ENCODE peak calls at places on chromosomes 3 and 15, in nine cellular contexts. T, Y, L, I, W, Z, D, G and H are unnamed samples.

GRCh38 chr15:44566176-44566575 is 29.2 kb downstream of the EIF3J start:
- DNase-seq in T (no peak), Y (no peak), L (no peak), I (no peak), W (no peak), Z (no peak), D (no peak), G (no peak), H (no peak)

GRCh38 chr3:55823829-55824228 is 336.7 kb upstream of the WNT5A start:
- DNase-seq in T (no peak), Y (no peak), L (no peak), I (no peak), W (no peak), Z (no peak), D (no peak), G (no peak), H (no peak)

GRCh38 chr15:69031013-69032001 is 16.8 kb downstream of the NOX5 start:
- DNase-seq in T (peak; percentile 83), Y (peak; percentile 82), L (peak; percentile 65), I (peak; percentile 50), W (no peak), Z (peak; percentile 91), D (peak; percentile 76), G (no peak), H (peak; percentile 76)

GRCh38 chr3:55567615-55568014 is 80.5 kb upstream of the WNT5A start:
- DNase-seq in T (no peak), Y (no peak), L (no peak), I (no peak), W (no peak), Z (no peak), D (peak; percentile 62), G (no peak), H (peak; percentile 59)

GRCh38 chr3:169825316-169825715 is 12.6 kb upstream of the LRRC34 start:
- DNase-seq in T (no peak), Y (no peak), L (no peak), I (no peak), W (no peak), Z (no peak), D (no peak), G (no peak), H (no peak)

GRCh38 chr3:172808969-172809546 is 58.5 kb downstream of the ECT2 start:
- DNase-seq in T (no peak), Y (peak; percentile 33), L (peak; percentile 21), I (peak; percentile 60), W (peak; percentile 36), Z (peak; percentile 46), D (peak; percentile 63), G (peak; percentile 66), H (peak; percentile 66)

GRCh38 chr15:56919708-56920637 is 1.5 kb downstream of the TCF12 start:
- DNase-seq in T (no peak), Y (peak; percentile 67), L (no peak), I (peak; percentile 23), W (peak; percentile 59), Z (peak; percentile 72), D (peak; percentile 55), G (peak; percentile 10), H (no peak)

GRCh38 chr3:52318186-52318793 is 2.2 kb downstream of the DNAH1 start:
- DNase-seq in T (no peak), Y (no peak), L (no peak), I (no peak), W (no peak), Z (peak; percentile 22), D (no peak), G (no peak), H (no peak)

GRCh38 chr3:66754613-66755012 is 243.5 kb upstream of the KBTBD8 start:
- DNase-seq in T (no peak), Y (no peak), L (no peak), I (no peak), W (no peak), Z (no peak), D (no peak), G (no peak), H (no peak)

GRCh38 chr3:45477026-45477725 is 88.8 kb downstream of the LARS2 start:
- DNase-seq in T (no peak), Y (no peak), L (no peak), I (no peak), W (no peak), Z (no peak), D (no peak), G (no peak), H (no peak)

GRCh38 chr3:27423463-27423862 is 54.3 kb upstream of the NEK10 start:
- DNase-seq in T (peak; percentile 2), Y (no peak), L (peak; percentile 4), I (peak; percentile 67), W (no peak), Z (no peak), D (peak; percentile 90), G (no peak), H (no peak)

GRCh38 chr3:48859188-48859587 is 11.5 kb upstream of the PRKAR2A start:
- DNase-seq in T (no peak), Y (no peak), L (no peak), I (no peak), W (no peak), Z (no peak), D (no peak), G (no peak), H (no peak)

GRCh38 chr3:70359711-70360110 is 47.3 kb upstream of the MDFIC2 start:
- DNase-seq in T (no peak), Y (no peak), L (no peak), I (no peak), W (no peak), Z (no peak), D (no peak), G (no peak), H (no peak)
- TF ChIP-seq EZH2phosphoT487 in T (no peak), Y (no peak), L (no peak), I (no peak), W (no peak), Z (no peak), D (no peak), G (no peak), H (no peak)

GRCh38 chr3:191352014-191352413 is 21.7 kb upstream of the UTS2B start:
- DNase-seq in T (no peak), Y (no peak), L (no peak), I (no peak), W (no peak), Z (no peak), D (no peak), G (no peak), H (no peak)

GRCh38 chr3:191350389-191351090 is 20.2 kb upstream of the UTS2B start:
- DNase-seq in T (no peak), Y (no peak), L (no peak), I (peak; percentile 86), W (no peak), Z (no peak), D (no peak), G (no peak), H (no peak)

GRCh38 chr3:191355406-191355805 is 25.1 kb upstream of the UTS2B start:
- DNase-seq in T (no peak), Y (no peak), L (no peak), I (no peak), W (no peak), Z (no peak), D (no peak), G (no peak), H (no peak)

GRCh38 chr3:191356586-191357439 is 26.5 kb upstream of the UTS2B start:
- DNase-seq in T (no peak), Y (no peak), L (peak; percentile 42), I (peak; percentile 77), W (no peak), Z (peak; percentile 29), D (peak; percentile 92), G (no peak), H (peak; percentile 39)

DNA sequence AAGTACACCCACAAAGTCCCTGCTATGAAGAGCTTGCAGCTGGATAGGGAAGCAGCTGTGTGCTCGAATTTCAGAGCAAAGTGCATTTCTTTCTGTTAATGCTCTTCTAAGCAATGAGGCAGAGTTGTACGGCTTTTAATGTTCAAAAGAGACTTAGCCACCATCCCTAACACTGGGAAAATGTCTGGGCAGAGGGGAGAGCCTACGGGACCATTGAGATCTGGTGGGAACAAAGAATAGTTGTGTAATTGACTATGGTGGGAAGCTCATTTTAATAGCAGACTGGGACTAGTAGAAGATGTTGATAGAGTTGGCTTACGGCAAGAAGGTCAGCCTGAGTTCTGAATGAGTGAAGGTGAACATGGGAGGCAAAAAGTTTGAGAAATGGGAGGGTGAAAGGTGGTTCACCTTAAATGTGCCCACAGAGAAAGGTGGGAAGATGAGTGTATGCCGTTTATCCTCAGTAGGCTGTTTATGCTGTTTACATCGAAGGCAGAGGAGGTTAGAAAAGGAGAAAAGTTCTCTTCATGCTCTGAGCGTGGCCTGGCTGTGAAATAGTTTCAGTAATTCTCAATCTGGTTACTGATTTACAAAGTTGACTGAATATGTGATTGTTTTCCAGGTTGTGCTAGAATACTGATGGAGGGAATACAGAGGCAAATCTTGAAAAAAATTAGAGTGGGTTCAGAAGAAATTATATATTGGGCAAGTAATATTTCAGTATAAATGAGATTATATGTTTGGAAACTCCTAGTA is 22.9 kb upstream of the UTS2B start:
- DNase-seq in T (no peak), Y (peak; percentile 24), L (no peak), I (no peak), W (no peak), Z (no peak), D (no peak), G (no peak), H (no peak)
- H3K4me3 ChIP-seq in T (no peak overlapping the region), Y (no peak overlapping the region), L (no peak overlapping the region), I (no peak overlapping the region), W (no peak overlapping the region), Z (no peak overlapping the region), D (no peak overlapping the region), G (no peak overlapping the region), H (no peak overlapping the region)

DNA sequence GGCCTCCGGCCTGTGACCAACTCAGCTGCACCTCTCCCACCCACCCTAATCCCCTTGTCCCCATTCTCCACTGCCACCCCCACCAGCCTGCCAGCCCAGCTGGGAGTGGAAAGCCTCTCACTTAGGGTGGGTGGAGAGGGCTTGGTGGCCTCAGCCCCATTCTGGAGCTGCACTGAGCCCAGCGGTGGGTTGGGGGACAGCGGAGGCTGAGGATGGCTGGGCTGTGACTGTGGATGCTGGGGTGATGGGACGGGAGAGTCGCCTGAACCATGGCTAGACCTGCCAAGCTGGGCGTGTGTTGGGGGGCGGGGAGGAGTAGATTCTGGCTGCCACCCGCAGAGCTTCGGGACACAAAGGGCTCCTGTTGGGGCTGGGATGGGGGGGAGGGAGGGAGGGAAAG is 1.8 kb downstream of the CLCN2 start:
- DNase-seq in T (no peak), Y (peak; percentile 59), L (no peak), I (no peak), W (no peak), Z (peak; percentile 43), D (no peak), G (no peak), H (no peak)
- TF ChIP-seq EZH2phosphoT487 in T (no peak), Y (no peak), L (no peak), I (no peak), W (no peak), Z (no peak), D (no peak), G (no peak), H (no peak)

DNA sequence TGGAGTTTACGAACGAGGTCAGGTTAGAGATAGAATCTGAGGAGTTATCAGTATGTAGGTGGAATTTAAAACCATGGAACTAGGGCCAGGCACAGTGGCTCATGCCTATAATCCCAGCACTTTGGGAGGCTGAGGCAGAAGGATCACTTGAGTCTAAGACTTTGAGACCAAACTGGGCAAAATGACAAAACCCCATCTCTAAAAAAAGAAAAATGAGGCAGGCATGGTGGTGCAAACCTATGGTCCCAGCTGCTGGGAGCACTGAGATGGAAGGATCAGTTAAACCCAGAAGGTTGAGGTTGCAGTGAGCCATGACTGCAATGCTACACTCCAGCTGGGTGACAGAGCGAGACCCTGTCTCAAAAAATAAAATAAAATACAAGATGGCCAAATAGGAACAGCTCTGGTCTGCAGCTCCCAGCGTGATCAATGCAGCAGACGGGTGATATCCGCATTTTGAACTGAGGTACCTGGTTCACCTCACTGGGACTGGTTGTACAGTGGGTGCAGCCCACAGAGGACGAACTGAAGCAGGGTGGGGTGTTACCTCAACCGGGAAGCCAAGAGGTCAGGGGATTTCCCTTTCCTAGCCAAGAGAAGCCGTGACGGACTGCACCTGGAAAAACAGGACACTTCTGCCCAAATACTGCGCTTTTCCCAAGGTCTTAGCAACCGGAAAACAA is 33.3 kb downstream of the ZMAT3 start:
- DNase-seq in T (no peak), Y (no peak), L (no peak), I (no peak), W (no peak), Z (no peak), D (no peak), G (no peak), H (no peak)
- H3K4me3 ChIP-seq in T (no peak overlapping the region), Y (no peak overlapping the region), L (no peak overlapping the region), I (no peak overlapping the region), W (no peak overlapping the region), Z (no peak overlapping the region), D (peak overlapping the region; percentile 58), G (no peak overlapping the region), H (no peak overlapping the region)